ENCODE peak calls at places on chromosomes 1 and 21, in seven cellular contexts. B is heart left ventricle, W is HepG2, J is uterus, A is body of pancreas, Z is breast epithelium, G is endothelial cell of umbilical vein. U is an unnamed sample.

GRCh38 chr1:183027791-183028190 is 4.6 kb downstream of the LAMC1 start:
- DNase-seq in B (no peak), W (no peak), J (no peak), A (no peak), Z (no peak), G (no peak), U (no peak)

GRCh38 chr1:205365945-205366463 is 9.3 kb upstream of the KLHDC8A start:
- DNase-seq in B (no peak), W (peak; percentile 14), J (no peak), A (peak; percentile 77), Z (no peak), G (no peak), U (no peak)

GRCh38 chr1:223703668-223704013 is 8.7 kb upstream of the CAPN2 start:
- DNase-seq in B (no peak), W (no peak), J (no peak), A (no peak), Z (no peak), G (no peak), U (no peak)

GRCh38 chr1:244163861-244164562 is 112.9 kb downstream of the ZBTB18 start:
- DNase-seq in B (peak; percentile 44), W (no peak), J (peak; percentile 71), A (peak; percentile 29), Z (no peak), G (peak; percentile 95), U (peak; percentile 78)

GRCh38 chr1:53376742-53377437 is 49.0 kb upstream of the LRP8 start:
- DNase-seq in B (no peak), W (no peak), J (no peak), A (peak; percentile 2), Z (no peak), G (no peak), U (no peak)

GRCh38 chr1:201791051-201791774 is 37.7 kb upstream of the IPO9 start:
- DNase-seq in B (peak; percentile 55), W (no peak), J (no peak), A (no peak), Z (no peak), G (peak; percentile 84), U (no peak)

GRCh38 chr1:17629460-17629859 is 90.0 kb downstream of the ARHGEF10L start:
- DNase-seq in B (no peak), W (no peak), J (no peak), A (no peak), Z (no peak), G (no peak), U (no peak)

GRCh38 chr1:229410692-229411433 is 23.0 kb downstream of the ACTA1 start:
- DNase-seq in B (peak; percentile 90), W (no peak), J (peak; percentile 80), A (peak; percentile 87), Z (no peak), G (no peak), U (peak; percentile 90)

GRCh38 chr1:173427146-173428054 is 49.7 kb upstream of the PRDX6 start:
- DNase-seq in B (no peak), W (no peak), J (no peak), A (no peak), Z (no peak), G (no peak), U (no peak)

GRCh38 chr1:246583448-246584185 is 17.4 kb downstream of the CNST start:
- DNase-seq in B (no peak), W (peak; percentile 98), J (peak; percentile 61), A (peak; percentile 85), Z (no peak), G (peak; percentile 52), U (no peak)

GRCh38 chr1:172663726-172664125 is 4.8 kb downstream of the FASLG start:
- DNase-seq in B (no peak), W (no peak), J (no peak), A (no peak), Z (no peak), G (no peak), U (no peak)

GRCh38 chr1:67970088-67970487 is 80.3 kb downstream of the DIRAS3 start:
- DNase-seq in B (no peak), W (no peak), J (no peak), A (no peak), Z (no peak), G (peak; percentile 71), U (no peak)

DNA sequence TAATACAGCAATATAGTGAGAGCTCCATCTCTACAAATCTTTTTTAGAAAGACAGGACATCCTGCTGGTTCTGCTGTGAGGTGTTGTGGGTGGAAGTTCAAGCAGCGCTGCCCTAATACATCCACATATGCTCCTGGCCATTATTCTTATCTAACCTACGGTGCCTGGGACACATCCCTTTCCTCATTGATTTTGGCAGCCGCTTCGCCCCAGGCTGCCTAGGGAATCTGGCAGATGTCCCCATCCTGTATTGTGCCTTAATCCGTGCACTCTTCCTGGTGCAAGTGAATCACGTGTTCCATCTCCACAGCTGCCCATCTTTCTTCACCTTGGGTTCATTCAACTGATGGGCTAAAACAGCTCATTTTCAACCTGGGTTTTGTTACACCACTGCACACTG is 3.1 kb upstream of the UBE2G2 start:
- DNase-seq in B (no peak), W (no peak), J (no peak), A (no peak), Z (no peak), G (peak; percentile 36), U (no peak)
- TF ChIP-seq POLR2A in B (no peak), W (no peak), J (no peak), A (no peak), Z (no peak), G (no peak), U (no peak)

DNA sequence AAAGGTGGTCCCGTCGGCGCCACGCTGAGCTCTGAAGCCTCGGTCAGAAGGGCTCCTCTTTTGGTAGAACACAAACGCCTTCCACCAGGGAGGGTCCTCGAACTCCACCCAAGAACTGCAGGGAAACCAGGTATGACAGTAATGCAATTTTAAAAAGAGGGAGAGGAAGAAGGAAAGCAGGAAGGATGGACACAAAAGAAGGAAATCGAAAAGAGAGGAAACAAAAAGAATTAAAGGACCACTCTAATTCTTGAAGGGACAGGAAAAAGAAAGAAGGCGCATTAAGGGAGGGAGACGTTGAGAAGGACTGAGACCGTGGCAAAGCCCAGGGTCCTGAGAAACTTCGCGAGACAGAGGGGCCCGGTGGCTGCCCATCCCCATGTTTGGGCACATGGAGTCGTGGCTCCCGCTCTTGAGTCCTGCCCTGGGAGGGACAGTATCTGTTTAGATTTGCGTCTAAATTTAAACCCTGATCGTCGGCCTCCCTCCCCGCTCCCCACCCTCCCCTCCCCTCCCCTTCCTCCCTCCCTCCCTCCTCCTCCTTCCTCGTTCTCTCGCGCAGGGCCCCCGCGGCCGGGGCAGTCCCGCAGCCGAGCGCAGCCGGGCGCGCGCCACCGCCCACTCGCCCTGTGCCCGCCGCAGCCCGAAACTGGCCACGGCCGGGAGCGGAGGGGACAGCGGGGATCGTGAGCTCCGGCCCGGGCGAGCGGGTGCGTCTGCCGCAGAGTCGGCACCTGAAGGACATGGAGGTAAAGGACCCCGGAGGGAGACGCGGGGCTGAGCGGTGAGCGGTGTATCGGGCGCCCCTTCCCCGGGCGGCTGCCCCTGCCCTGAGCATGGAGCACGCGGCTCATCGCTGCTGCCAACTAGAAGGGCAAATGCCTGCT is at the start of gene RCSD1:
- DNase-seq in B (peak; percentile 75), W (no peak), J (peak; percentile 15), A (no peak), Z (no peak), G (no peak), U (no peak)
- TF ChIP-seq POLR2A in B (no peak), W (no peak), J (no peak), A (no peak), Z (no peak), G (no peak), U (no peak)

GRCh38 chr1:154219511-154219910 is 1.2 kb upstream of the UBAP2L start:
- DNase-seq in B (no peak), W (peak; percentile 54), J (no peak), A (no peak), Z (no peak), G (no peak), U (no peak)

GRCh38 chr1:154222518-154222917 is 1.8 kb downstream of the UBAP2L start:
- DNase-seq in B (no peak), W (no peak), J (no peak), A (no peak), Z (no peak), G (no peak), U (no peak)

GRCh38 chr1:154220071-154220969 is at the start of gene UBAP2L:
- DNase-seq in B (peak; percentile 100), W (peak; percentile 98), J (peak; percentile 98), A (peak; percentile 99), Z (peak; percentile 99), G (peak; percentile 100), U (peak; percentile 88)

GRCh38 chr1:154221815-154222081 is 993 bp downstream of the UBAP2L start:
- DNase-seq in B (no peak), W (peak; percentile 31), J (no peak), A (no peak), Z (no peak), G (peak; percentile 61), U (no peak)

DNA sequence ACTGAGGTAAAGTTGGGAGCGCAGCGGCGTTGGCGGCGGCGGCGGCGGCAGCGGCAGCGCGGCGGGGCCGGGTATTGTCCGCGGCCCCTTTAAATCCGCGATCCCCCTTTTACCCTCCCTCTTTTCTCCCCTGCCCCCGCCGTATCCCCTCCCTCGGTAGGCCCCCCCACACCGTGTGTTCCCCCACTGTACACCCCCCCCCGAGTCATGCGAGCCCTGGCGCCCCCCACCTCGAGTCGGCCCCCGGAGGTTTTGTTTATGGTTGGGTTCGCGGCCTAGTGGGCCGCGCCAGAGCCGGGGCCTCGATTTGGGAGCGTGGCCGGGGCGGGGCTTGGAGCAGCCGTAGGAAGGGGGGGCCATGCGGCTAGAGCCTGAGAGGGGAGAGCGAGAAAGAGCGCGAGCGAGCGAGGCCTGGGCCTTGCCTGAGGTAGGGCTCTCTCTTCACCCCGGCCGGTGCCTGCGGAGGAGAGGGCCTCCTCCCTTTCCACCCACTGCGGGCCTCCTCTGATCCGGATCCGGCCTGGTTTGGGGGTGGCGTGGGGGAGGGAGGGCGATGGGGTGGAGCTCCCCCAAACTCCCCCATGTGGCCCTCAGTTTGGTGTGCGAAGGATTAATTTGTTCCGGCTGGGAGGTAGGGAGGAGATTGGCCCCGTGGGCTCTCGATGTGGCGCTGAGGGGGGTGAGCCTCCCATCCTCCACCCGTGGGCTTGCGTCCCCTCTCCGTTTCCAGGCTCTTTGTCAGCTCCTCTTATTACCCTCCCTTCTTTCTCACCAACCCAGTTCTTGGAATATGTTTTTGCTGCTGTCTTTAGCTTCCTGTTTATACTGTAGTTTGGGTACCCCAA is 437 bp downstream of the UBAP2L start:
- DNase-seq in B (peak; percentile 62), W (no peak), J (no peak), A (peak; percentile 69), Z (peak; percentile 56), G (peak; percentile 32), U (no peak)
- TF ChIP-seq POLR2A in B (no peak), W (peak; percentile 53), J (no peak), A (no peak), Z (no peak), G (peak; percentile 46), U (peak; percentile 53)

DNA sequence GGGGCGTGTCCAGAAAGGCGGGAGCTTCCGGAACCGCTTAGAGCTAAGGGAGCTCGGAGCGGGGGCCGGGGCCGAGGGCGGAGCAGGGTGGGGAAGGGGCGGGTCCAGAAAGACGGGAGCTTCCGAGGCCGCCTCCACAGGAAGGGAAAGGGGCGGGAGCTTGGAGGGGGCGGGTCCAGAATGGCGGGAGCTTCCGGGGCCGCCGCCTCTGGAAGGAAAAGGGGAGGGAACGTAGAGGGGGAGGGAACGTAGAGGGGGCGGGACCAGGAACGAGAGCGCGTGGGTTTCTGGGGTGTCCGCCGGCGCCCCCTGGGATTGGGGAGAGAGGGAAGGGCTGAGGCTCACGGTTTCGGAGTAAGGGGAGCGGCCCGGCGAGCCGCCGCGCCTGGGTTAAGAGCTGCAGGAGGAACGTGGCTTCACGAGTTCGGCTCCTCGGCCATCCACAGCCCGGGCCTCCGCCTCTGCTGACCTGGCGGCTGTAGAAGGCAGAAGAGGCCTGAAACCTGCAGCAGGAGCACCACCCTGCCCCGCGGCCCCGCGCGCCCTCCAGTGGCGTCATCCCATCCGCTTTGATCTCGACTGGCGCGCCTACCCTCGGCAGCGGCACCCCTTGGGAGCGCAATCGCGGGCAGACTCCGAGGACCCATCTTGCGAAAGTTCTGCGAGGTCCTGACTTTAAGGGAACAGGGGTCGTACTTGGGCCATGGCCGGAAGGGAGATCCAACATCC is 22.9 kb upstream of the HPDL start:
- DNase-seq in B (peak; percentile 98), W (peak; percentile 92), J (peak; percentile 99), A (peak; percentile 99), Z (peak; percentile 99), G (peak; percentile 98), U (peak; percentile 89)
- TF ChIP-seq POLR2A in B (no peak), W (peak; percentile 94), J (peak; percentile 32), A (peak; percentile 71), Z (peak; percentile 55), G (peak; percentile 74), U (peak; percentile 64)